ENCODE peak calls at places on chromosomes 12 and 14, in four cellular contexts. One of them, this sample, is unnamed.
A peak's percentile ranks its signal among the peaks of the same experiment; 100 is the strongest.

GRCh38 chr12:96578526-96579125 is 89.2 kb downstream of the CFAP54 start:
- DNase-seq in aorta: no peak
- DNase-seq in DMS153: peak; percentile 69
- DNase-seq in AG10803: peak; percentile 63
- DNase-seq in this sample: no peak

GRCh38 chr12:110104188-110104969 is 19.8 kb upstream of the IFT81 start:
- DNase-seq in aorta: no peak
- DNase-seq in DMS153: no peak
- DNase-seq in AG10803: peak; percentile 39
- DNase-seq in this sample: no peak

GRCh38 chr12:70383484-70383883 is 17.4 kb downstream of the KCNMB4 start:
- DNase-seq in aorta: no peak
- DNase-seq in DMS153: no peak
- DNase-seq in AG10803: peak; percentile 40
- DNase-seq in this sample: no peak

GRCh38 chr12:24499151-24500146 is 449.5 kb downstream of the BCAT1 start:
- DNase-seq in aorta: no peak
- DNase-seq in DMS153: no peak
- DNase-seq in AG10803: peak; percentile 10
- DNase-seq in this sample: no peak

GRCh38 chr14:31936100-31936499 is 141.0 kb upstream of the ARHGAP5 start:
- DNase-seq in aorta: no peak
- DNase-seq in DMS153: no peak
- DNase-seq in AG10803: no peak
- DNase-seq in this sample: no peak

GRCh38 chr12:34286934-34287333 is 264.6 kb downstream of the ALG10 start:
- DNase-seq in aorta: no peak
- DNase-seq in DMS153: no peak
- DNase-seq in AG10803: no peak
- DNase-seq in this sample: no peak

GRCh38 chr12:93032748-93033147 is 103.7 kb upstream of the EEA1 start:
- DNase-seq in aorta: no peak
- DNase-seq in DMS153: no peak
- DNase-seq in AG10803: no peak
- DNase-seq in this sample: no peak

GRCh38 chr12:132152921-132153321 is 8.7 kb downstream of the NOC4L start:
- DNase-seq in aorta: peak; percentile 74
- DNase-seq in DMS153: no peak
- DNase-seq in AG10803: no peak
- DNase-seq in this sample: no peak

GRCh38 chr12:53677612-53678133 is 1.8 kb upstream of the ATP5MC2 start:
- DNase-seq in aorta: no peak
- DNase-seq in DMS153: no peak
- DNase-seq in AG10803: peak; percentile 21
- DNase-seq in this sample: no peak

GRCh38 chr14:51533160-51533559 is 118.5 kb upstream of the FRMD6 start:
- DNase-seq in aorta: no peak
- DNase-seq in DMS153: no peak
- DNase-seq in AG10803: peak; percentile 86
- DNase-seq in this sample: no peak

GRCh38 chr12:31508436-31509150 is 82.3 kb downstream of the DENND5B start:
- DNase-seq in aorta: no peak
- DNase-seq in DMS153: no peak
- DNase-seq in AG10803: no peak
- DNase-seq in this sample: no peak

This sample was measured in Right ventricle myocardium inferior.